ENCODE peak calls at places on chromosomes 1 and 21, in eight cellular contexts. One of them, this sample, is unnamed.

GRCh38 chr1:166920561-166921475 is 44.8 kb upstream of the TADA1 start:
- DNase-seq in HuH-7: no peak
- DNase-seq in tibial artery: no peak
- DNase-seq in substantia nigra: no peak
- DNase-seq in PC-3: no peak
- DNase-seq in T-helper 1 cell: no peak
- DNase-seq in uterus: no peak
- DNase-seq in NCI-H748 treated with DMSO at 0.1 percent for 48 hours: peak; percentile 3
- DNase-seq in this sample: no peak

GRCh38 chr1:24749257-24749656 is 4.0 kb downstream of the CLIC4 start:
- DNase-seq in substantia nigra: no peak
- DNase-seq in tibial artery: no peak
- DNase-seq in HuH-7: no peak
- DNase-seq in T-helper 1 cell: no peak
- DNase-seq in uterus: no peak
- DNase-seq in PC-3: no peak
- DNase-seq in NCI-H748 treated with DMSO at 0.1 percent for 48 hours: no peak
- DNase-seq in this sample: no peak

GRCh38 chr1:182595641-182596240 is 6.7 kb upstream of the RNASEL start:
- DNase-seq in uterus: peak; percentile 65
- DNase-seq in substantia nigra: no peak
- DNase-seq in tibial artery: peak; percentile 78
- DNase-seq in HuH-7: peak; percentile 54
- DNase-seq in T-helper 1 cell: peak; percentile 60
- DNase-seq in NCI-H748 treated with DMSO at 0.1 percent for 48 hours: peak; percentile 12
- DNase-seq in PC-3: peak; percentile 63
- DNase-seq in this sample: peak; percentile 18

GRCh38 chr21:37055271-37055855 is 17.5 kb downstream of the PIGP start:
- DNase-seq in tibial artery: no peak
- DNase-seq in HuH-7: no peak
- DNase-seq in T-helper 1 cell: no peak
- DNase-seq in NCI-H748 treated with DMSO at 0.1 percent for 48 hours: no peak
- DNase-seq in substantia nigra: no peak
- DNase-seq in uterus: no peak
- DNase-seq in PC-3: no peak
- DNase-seq in this sample: no peak

GRCh38 chr21:44087426-44088400 is 19.5 kb upstream of the PWP2 start:
- DNase-seq in tibial artery: no peak
- DNase-seq in uterus: no peak
- DNase-seq in NCI-H748 treated with DMSO at 0.1 percent for 48 hours: no peak
- DNase-seq in T-helper 1 cell: no peak
- DNase-seq in PC-3: no peak
- DNase-seq in HuH-7: no peak
- DNase-seq in substantia nigra: no peak
- DNase-seq in this sample: no peak

GRCh38 chr1:118177998-118178397 is 7.0 kb downstream of the SPAG17 start:
- DNase-seq in tibial artery: no peak
- DNase-seq in PC-3: no peak
- DNase-seq in uterus: no peak
- DNase-seq in NCI-H748 treated with DMSO at 0.1 percent for 48 hours: no peak
- DNase-seq in HuH-7: no peak
- DNase-seq in T-helper 1 cell: no peak
- DNase-seq in substantia nigra: no peak
- DNase-seq in this sample: no peak

GRCh38 chr1:42934111-42934510 is 24.6 kb downstream of the SLC2A1 start:
- DNase-seq in substantia nigra: no peak
- DNase-seq in PC-3: no peak
- DNase-seq in uterus: no peak
- DNase-seq in tibial artery: no peak
- DNase-seq in HuH-7: no peak
- DNase-seq in NCI-H748 treated with DMSO at 0.1 percent for 48 hours: no peak
- DNase-seq in T-helper 1 cell: no peak
- DNase-seq in this sample: no peak

GRCh38 chr1:230822092-230822581 is 46.2 kb downstream of the C1orf198 start:
- DNase-seq in PC-3: no peak
- DNase-seq in tibial artery: peak; percentile 77
- DNase-seq in uterus: peak; percentile 40
- DNase-seq in NCI-H748 treated with DMSO at 0.1 percent for 48 hours: no peak
- DNase-seq in HuH-7: no peak
- DNase-seq in substantia nigra: no peak
- DNase-seq in T-helper 1 cell: no peak
- DNase-seq in this sample: no peak

GRCh38 chr1:167777253-167777618 is 55.5 kb downstream of the MPZL1 start:
- DNase-seq in uterus: no peak
- DNase-seq in NCI-H748 treated with DMSO at 0.1 percent for 48 hours: no peak
- DNase-seq in PC-3: no peak
- DNase-seq in T-helper 1 cell: no peak
- DNase-seq in substantia nigra: no peak
- DNase-seq in tibial artery: no peak
- DNase-seq in HuH-7: no peak
- DNase-seq in this sample: no peak

GRCh38 chr1:160400284-160400645 is at the start of gene VANGL2:
- DNase-seq in substantia nigra: peak; percentile 48
- DNase-seq in NCI-H748 treated with DMSO at 0.1 percent for 48 hours: peak; percentile 25
- DNase-seq in uterus: peak; percentile 81
- DNase-seq in T-helper 1 cell: peak; percentile 18
- DNase-seq in PC-3: no peak
- DNase-seq in tibial artery: peak; percentile 31
- DNase-seq in HuH-7: peak; percentile 76
- DNase-seq in this sample: no peak

GRCh38 chr1:85148524-85149250 is 52.1 kb downstream of the SYDE2 start:
- DNase-seq in T-helper 1 cell: no peak
- DNase-seq in HuH-7: no peak
- DNase-seq in uterus: no peak
- DNase-seq in tibial artery: no peak
- DNase-seq in NCI-H748 treated with DMSO at 0.1 percent for 48 hours: no peak
- DNase-seq in substantia nigra: no peak
- DNase-seq in PC-3: no peak
- DNase-seq in this sample: no peak

GRCh38 chr1:19435851-19436465 is 49.4 kb downstream of the CAPZB start:
- DNase-seq in T-helper 1 cell: no peak
- DNase-seq in PC-3: no peak
- DNase-seq in substantia nigra: no peak
- DNase-seq in uterus: no peak
- DNase-seq in NCI-H748 treated with DMSO at 0.1 percent for 48 hours: no peak
- DNase-seq in HuH-7: no peak
- DNase-seq in tibial artery: no peak
- DNase-seq in this sample: no peak

GRCh38 chr1:32962248-32962896 is 2.2 kb downstream of the RNF19B start:
- DNase-seq in NCI-H748 treated with DMSO at 0.1 percent for 48 hours: no peak
- DNase-seq in tibial artery: no peak
- DNase-seq in uterus: no peak
- DNase-seq in substantia nigra: no peak
- DNase-seq in HuH-7: peak; percentile 31
- DNase-seq in T-helper 1 cell: no peak
- DNase-seq in PC-3: no peak
- DNase-seq in this sample: no peak

GRCh38 chr21:38424333-38424732 is 73.9 kb downstream of the ERG start:
- DNase-seq in T-helper 1 cell: no peak
- DNase-seq in uterus: no peak
- DNase-seq in substantia nigra: no peak
- DNase-seq in HuH-7: no peak
- DNase-seq in tibial artery: no peak
- DNase-seq in NCI-H748 treated with DMSO at 0.1 percent for 48 hours: no peak
- DNase-seq in PC-3: no peak
- DNase-seq in this sample: no peak

GRCh38 chr1:205493241-205494085 is 11.0 kb upstream of the CDK18 start:
- DNase-seq in tibial artery: peak; percentile 44
- DNase-seq in HuH-7: no peak
- DNase-seq in uterus: peak; percentile 55
- DNase-seq in T-helper 1 cell: no peak
- DNase-seq in PC-3: peak; percentile 81
- DNase-seq in NCI-H748 treated with DMSO at 0.1 percent for 48 hours: no peak
- DNase-seq in substantia nigra: no peak
- DNase-seq in this sample: no peak

GRCh38 chr1:92310185-92310597 is 11.3 kb downstream of the RPAP2 start:
- DNase-seq in HuH-7: peak; percentile 38
- DNase-seq in NCI-H748 treated with DMSO at 0.1 percent for 48 hours: peak; percentile 17
- DNase-seq in uterus: no peak
- DNase-seq in PC-3: peak; percentile 75
- DNase-seq in substantia nigra: no peak
- DNase-seq in tibial artery: no peak
- DNase-seq in T-helper 1 cell: no peak
- DNase-seq in this sample: no peak

GRCh38 chr1:41122851-41123518 is 101.5 kb upstream of the SLFNL1 start:
- DNase-seq in tibial artery: no peak
- DNase-seq in NCI-H748 treated with DMSO at 0.1 percent for 48 hours: peak; percentile 88
- DNase-seq in substantia nigra: no peak
- DNase-seq in HuH-7: peak; percentile 53
- DNase-seq in T-helper 1 cell: no peak
- DNase-seq in PC-3: peak; percentile 76
- DNase-seq in uterus: no peak
- DNase-seq in this sample: no peak

GRCh38 chr1:211630236-211631081 is 45.0 kb downstream of the NEK2 start:
- DNase-seq in HuH-7: no peak
- DNase-seq in substantia nigra: no peak
- DNase-seq in T-helper 1 cell: no peak
- DNase-seq in PC-3: no peak
- DNase-seq in tibial artery: no peak
- DNase-seq in NCI-H748 treated with DMSO at 0.1 percent for 48 hours: no peak
- DNase-seq in uterus: no peak
- DNase-seq in this sample: no peak

GRCh38 chr1:181448461-181448860 is 34.9 kb upstream of the CACNA1E start:
- DNase-seq in T-helper 1 cell: no peak
- DNase-seq in uterus: no peak
- DNase-seq in substantia nigra: no peak
- DNase-seq in NCI-H748 treated with DMSO at 0.1 percent for 48 hours: no peak
- DNase-seq in PC-3: no peak
- DNase-seq in HuH-7: no peak
- DNase-seq in tibial artery: no peak
- DNase-seq in this sample: no peak

GRCh38 chr1:247452447-247453039 is 5.4 kb downstream of the OR2B11 start:
- DNase-seq in HuH-7: no peak
- DNase-seq in substantia nigra: no peak
- DNase-seq in NCI-H748 treated with DMSO at 0.1 percent for 48 hours: no peak
- DNase-seq in tibial artery: no peak
- DNase-seq in PC-3: peak; percentile 38
- DNase-seq in T-helper 1 cell: no peak
- DNase-seq in uterus: no peak
- DNase-seq in this sample: no peak

GRCh38 chr1:39214998-39215873 is 10.7 kb downstream of the MACF1 start:
- DNase-seq in substantia nigra: no peak
- DNase-seq in uterus: no peak
- DNase-seq in NCI-H748 treated with DMSO at 0.1 percent for 48 hours: no peak
- DNase-seq in HuH-7: no peak
- DNase-seq in T-helper 1 cell: no peak
- DNase-seq in tibial artery: no peak
- DNase-seq in PC-3: no peak
- DNase-seq in this sample: peak; percentile 30

GRCh38 chr1:197781998-197782718 is 6.9 kb upstream of the DENND1B start:
- DNase-seq in substantia nigra: no peak
- DNase-seq in tibial artery: no peak
- DNase-seq in T-helper 1 cell: no peak
- DNase-seq in PC-3: peak; percentile 65
- DNase-seq in NCI-H748 treated with DMSO at 0.1 percent for 48 hours: no peak
- DNase-seq in HuH-7: no peak
- DNase-seq in uterus: no peak
- DNase-seq in this sample: no peak

GRCh38 chr1:68328485-68328884 is 96.2 kb upstream of the WLS start:
- DNase-seq in NCI-H748 treated with DMSO at 0.1 percent for 48 hours: no peak
- DNase-seq in tibial artery: no peak
- DNase-seq in T-helper 1 cell: no peak
- DNase-seq in substantia nigra: no peak
- DNase-seq in PC-3: no peak
- DNase-seq in HuH-7: no peak
- DNase-seq in uterus: no peak
- DNase-seq in this sample: no peak

GRCh38 chr1:153767519-153767918 is 7.7 kb upstream of the SLC27A3 start:
- DNase-seq in tibial artery: no peak
- DNase-seq in NCI-H748 treated with DMSO at 0.1 percent for 48 hours: no peak
- DNase-seq in HuH-7: no peak
- DNase-seq in substantia nigra: no peak
- DNase-seq in uterus: no peak
- DNase-seq in PC-3: no peak
- DNase-seq in T-helper 1 cell: no peak
- DNase-seq in this sample: no peak

GRCh38 chr1:1122981-1123480 is 7.1 kb upstream of the C1orf159 start:
- DNase-seq in NCI-H748 treated with DMSO at 0.1 percent for 48 hours: no peak
- DNase-seq in substantia nigra: no peak
- DNase-seq in uterus: no peak
- DNase-seq in PC-3: peak; percentile 46
- DNase-seq in HuH-7: peak; percentile 72
- DNase-seq in tibial artery: no peak
- DNase-seq in T-helper 1 cell: no peak
- DNase-seq in this sample: no peak

GRCh38 chr1:74578101-74578500 is 65.7 kb upstream of the LRRC53 start:
- DNase-seq in PC-3: no peak
- DNase-seq in T-helper 1 cell: no peak
- DNase-seq in tibial artery: no peak
- DNase-seq in substantia nigra: no peak
- DNase-seq in uterus: no peak
- DNase-seq in HuH-7: no peak
- DNase-seq in NCI-H748 treated with DMSO at 0.1 percent for 48 hours: no peak
- DNase-seq in this sample: no peak